ENCODE peak calls at places on chromosomes 11 and 22, in ten cellular contexts. R is heart left ventricle, H is GM23338, Y is AG04450, V is uterus, Q is tibial artery, E is dorsolateral prefrontal cortex, O is ovary, Z is right atrium auricular region, F is endothelial cell of umbilical vein. M is an unnamed sample.

GRCh38 chr22:37169412-37169811 is 18.6 kb downstream of the C1QTNF6 start:
- DNase-seq in R (no peak), H (no peak), Y (no peak), V (peak; percentile 8), Q (peak; percentile 49), E (no peak), O (no peak), Z (no peak), F (no peak), M (no peak)

GRCh38 chr11:86183694-86184093 is 60.9 kb upstream of the EED start:
- DNase-seq in R (no peak), H (no peak), Y (no peak), V (no peak), Q (no peak), E (no peak), O (no peak), Z (no peak), F (no peak), M (peak; percentile 17)

GRCh38 chr22:35754761-35755160 is 37.1 kb downstream of the APOL5 start:
- DNase-seq in R (no peak), H (no peak), Y (no peak), V (no peak), Q (no peak), E (no peak), O (no peak), Z (no peak), F (no peak), M (no peak)

GRCh38 chr22:50276143-50276542 is 6.0 kb upstream of the MAPK11 start:
- DNase-seq in R (peak; percentile 68), H (peak; percentile 71), Y (no peak), V (peak; percentile 53), Q (peak; percentile 84), E (peak; percentile 75), O (peak; percentile 50), Z (no peak), F (peak; percentile 43), M (peak; percentile 63)

GRCh38 chr11:134331565-134332188 is at the start of gene GLB1L2:
- DNase-seq in R (peak; percentile 74), H (peak; percentile 88), Y (no peak), V (peak; percentile 81), Q (peak; percentile 80), E (peak; percentile 61), O (peak; percentile 73), Z (no peak), F (peak; percentile 36), M (peak; percentile 89)

GRCh38 chr11:56394381-56394780 is 18.1 kb upstream of the OR5AL1 start:
- DNase-seq in R (no peak), H (no peak), Y (no peak), V (no peak), Q (no peak), E (no peak), O (no peak), Z (no peak), F (no peak), M (no peak)

GRCh38 chr11:64571410-64572091 is 19.5 kb upstream of the SLC22A12 start:
- DNase-seq in R (peak; percentile 10), H (peak; percentile 65), Y (no peak), V (no peak), Q (peak; percentile 53), E (peak; percentile 10), O (no peak), Z (no peak), F (no peak), M (peak; percentile 80)

GRCh38 chr11:5713695-5714094 is 22.6 kb upstream of the OR56B1 start:
- DNase-seq in R (no peak), H (no peak), Y (no peak), V (no peak), Q (no peak), E (no peak), O (no peak), Z (no peak), F (no peak), M (no peak)

GRCh38 chr22:49197500-49197899 is 630.2 kb downstream of the BRD1 start:
- DNase-seq in R (no peak), H (no peak), Y (no peak), V (peak; percentile 21), Q (peak; percentile 38), E (no peak), O (no peak), Z (no peak), F (no peak), M (no peak)

GRCh38 chr22:23178512-23179254 is 1.6 kb upstream of the BCR start:
- DNase-seq in R (peak; percentile 67), H (peak; percentile 88), Y (no peak), V (peak; percentile 74), Q (peak; percentile 81), E (peak; percentile 71), O (peak; percentile 67), Z (peak; percentile 66), F (peak; percentile 70), M (peak; percentile 73)

GRCh38 chr11:133961890-133962289 is 5.1 kb upstream of the IGSF9B start:
- DNase-seq in R (no peak), H (no peak), Y (no peak), V (no peak), Q (no peak), E (no peak), O (no peak), Z (no peak), F (no peak), M (no peak)

GRCh38 chr22:38504731-38505594 is 1.1 kb downstream of the DDX17 start:
- DNase-seq in R (peak; percentile 59), H (peak; percentile 53), Y (no peak), V (peak; percentile 41), Q (peak; percentile 69), E (no peak), O (no peak), Z (no peak), F (peak; percentile 55), M (peak; percentile 45)

GRCh38 chr11:106446961-106447360 is 369.5 kb downstream of the AASDHPPT start:
- DNase-seq in R (no peak), H (peak; percentile 11), Y (no peak), V (no peak), Q (no peak), E (no peak), O (no peak), Z (no peak), F (no peak), M (peak; percentile 7)

GRCh38 chr11:106447631-106448191 is 370.2 kb downstream of the AASDHPPT start:
- DNase-seq in R (no peak), H (no peak), Y (no peak), V (no peak), Q (no peak), E (no peak), O (no peak), Z (no peak), F (no peak), M (no peak)

GRCh38 chr11:106446302-106446701 is 368.8 kb downstream of the AASDHPPT start:
- DNase-seq in R (no peak), H (no peak), Y (no peak), V (no peak), Q (no peak), E (no peak), O (no peak), Z (no peak), F (no peak), M (no peak)

GRCh38 chr11:106449756-106450155 is 372.3 kb downstream of the AASDHPPT start:
- DNase-seq in R (no peak), H (no peak), Y (no peak), V (no peak), Q (no peak), E (no peak), O (no peak), Z (no peak), F (no peak), M (no peak)
- H3K27ac ChIP-seq in R (no peak overlapping the region), H (no peak overlapping the region), Y (no peak overlapping the region), V (no peak overlapping the region), Q (no peak overlapping the region), E (no peak overlapping the region), O (no peak overlapping the region), Z (no peak overlapping the region), F (no peak overlapping the region), M (no peak overlapping the region)

GRCh38 chr11:27296406-27296994 is 66.5 kb downstream of the CCDC34 start:
- DNase-seq in R (no peak), H (peak; percentile 80), Y (no peak), V (no peak), Q (no peak), E (no peak), O (no peak), Z (no peak), F (peak; percentile 66), M (no peak)
- TF ChIP-seq CTCF in R (peak; percentile 54), H (peak; percentile 78), Y (peak; percentile 87), V (peak; percentile 62), Q (peak; percentile 51), E (peak; percentile 11), O (peak; percentile 48), Z (peak; percentile 66), F (peak; percentile 50), M (peak; percentile 35)

DNA sequence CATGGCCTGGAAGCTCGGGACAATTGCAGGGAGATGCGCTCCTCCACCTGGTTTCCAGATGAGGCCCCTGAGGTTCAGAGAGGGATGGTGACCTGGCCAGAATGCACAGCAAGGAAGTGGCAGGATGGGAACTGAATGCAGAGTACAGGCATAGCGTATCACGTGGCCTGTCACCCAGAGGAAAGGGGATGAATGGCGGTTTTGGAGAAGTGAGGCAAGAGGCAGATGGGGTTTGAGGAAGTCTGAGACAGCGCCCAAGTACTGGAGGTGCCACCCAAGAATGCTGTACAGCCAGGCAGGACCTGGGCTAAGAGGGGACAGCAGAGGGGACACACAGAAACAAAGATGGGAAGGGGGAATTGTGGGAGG is 4.9 kb downstream of the RAB3IL1 start:
- DNase-seq in R (peak; percentile 58), H (no peak), Y (no peak), V (peak; percentile 14), Q (peak; percentile 73), E (no peak), O (no peak), Z (no peak), F (no peak), M (no peak)
- H3K4me3 ChIP-seq in R (no peak overlapping the region), H (no peak overlapping the region), Y (no peak overlapping the region), V (no peak overlapping the region), Q (no peak overlapping the region), E (no peak overlapping the region), O (no peak overlapping the region), Z (no peak overlapping the region), F (no peak overlapping the region), M (no peak overlapping the region)

GRCh38 chr11:66072518-66072917 is 2.4 kb downstream of the PACS1 start:
- DNase-seq in R (no peak), H (no peak), Y (no peak), V (no peak), Q (no peak), E (no peak), O (no peak), Z (peak; percentile 43), F (no peak), M (no peak)

GRCh38 chr11:66071326-66071870 is 1.3 kb downstream of the PACS1 start:
- DNase-seq in R (no peak), H (no peak), Y (no peak), V (no peak), Q (no peak), E (no peak), O (no peak), Z (peak; percentile 50), F (no peak), M (no peak)

GRCh38 chr11:66068923-66069714 is 953 bp upstream of the PACS1 start:
- DNase-seq in R (peak; percentile 68), H (peak; percentile 92), Y (no peak), V (no peak), Q (peak; percentile 86), E (peak; percentile 53), O (peak; percentile 47), Z (peak; percentile 68), F (peak; percentile 63), M (peak; percentile 71)

GRCh38 chr11:66069715-66070603 is at the start of gene PACS1:
- DNase-seq in R (peak; percentile 89), H (peak; percentile 54), Y (peak; percentile 56), V (peak; percentile 79), Q (peak; percentile 90), E (no peak), O (peak; percentile 71), Z (peak; percentile 70), F (peak; percentile 69), M (peak; percentile 81)

GRCh38 chr11:66070604-66071325 is 693 bp downstream of the PACS1 start:
- DNase-seq in R (peak; percentile 68), H (peak; percentile 56), Y (no peak), V (peak; percentile 43), Q (peak; percentile 85), E (no peak), O (peak; percentile 47), Z (peak; percentile 85), F (peak; percentile 52), M (peak; percentile 22)
- H3K27ac ChIP-seq in R (peak overlapping the region; percentile 98), H (no peak overlapping the region), Y (peak overlapping the region; percentile 39), V (peak overlapping the region; percentile 89), Q (peak overlapping the region; percentile 97), E (peak overlapping the region; percentile 91), O (peak overlapping the region; percentile 47), Z (peak overlapping the region; percentile 95), F (peak overlapping the region; percentile 36), M (peak overlapping the region; percentile 85)

M was measured in WERI-Rb-1.